ENCODE peak calls at places on chromosomes 6 and 20, in five cellular contexts. One of them, this sample, is unnamed.

GRCh38 chr6:15263780-15264374 is 18.0 kb downstream of the JARID2 start:
- DNase-seq in colonic mucosa: no peak
- DNase-seq in adrenal gland: no peak
- DNase-seq in progenitor cell of endocrine pancreas: no peak
- DNase-seq in CD4-positive, alpha-beta T cell: no peak
- DNase-seq in this sample: no peak

GRCh38 chr20:5843054-5843731 is 93.0 kb downstream of the SHLD1 start:
- DNase-seq in progenitor cell of endocrine pancreas: no peak
- DNase-seq in colonic mucosa: no peak
- DNase-seq in adrenal gland: no peak
- DNase-seq in CD4-positive, alpha-beta T cell: no peak
- DNase-seq in this sample: peak

GRCh38 chr6:93424303-93425064 is 5.1 kb upstream of the EPHA7 start:
- DNase-seq in progenitor cell of endocrine pancreas: no peak
- DNase-seq in colonic mucosa: no peak
- DNase-seq in CD4-positive, alpha-beta T cell: no peak
- DNase-seq in adrenal gland: no peak
- DNase-seq in this sample: no peak

GRCh38 chr6:108027594-108027993 is 46.9 kb downstream of the OSTM1 start:
- DNase-seq in adrenal gland: no peak
- DNase-seq in CD4-positive, alpha-beta T cell: no peak
- DNase-seq in colonic mucosa: peak
- DNase-seq in progenitor cell of endocrine pancreas: no peak
- DNase-seq in this sample: no peak

GRCh38 chr20:59222982-59223610 is 59.5 kb downstream of the ZNF831 start:
- DNase-seq in CD4-positive, alpha-beta T cell: no peak
- DNase-seq in progenitor cell of endocrine pancreas: no peak
- DNase-seq in colonic mucosa: no peak
- DNase-seq in adrenal gland: no peak
- DNase-seq in this sample: no peak

GRCh38 chr6:12865782-12866181 is 149.2 kb downstream of the PHACTR1 start:
- DNase-seq in CD4-positive, alpha-beta T cell: no peak
- DNase-seq in adrenal gland: no peak
- DNase-seq in progenitor cell of endocrine pancreas: no peak
- DNase-seq in colonic mucosa: no peak
- DNase-seq in this sample: no peak

GRCh38 chr6:21348462-21349195 is 244.9 kb upstream of the SOX4 start:
- DNase-seq in colonic mucosa: no peak
- DNase-seq in adrenal gland: no peak
- DNase-seq in progenitor cell of endocrine pancreas: no peak
- DNase-seq in CD4-positive, alpha-beta T cell: no peak
- DNase-seq in this sample: no peak

GRCh38 chr20:44370639-44371218 is 15.2 kb downstream of the HNF4A start:
- DNase-seq in colonic mucosa: peak
- DNase-seq in CD4-positive, alpha-beta T cell: no peak
- DNase-seq in progenitor cell of endocrine pancreas: no peak
- DNase-seq in adrenal gland: no peak
- DNase-seq in this sample: no peak

GRCh38 chr6:131636880-131637792 is at the start of gene ENPP3:
- DNase-seq in progenitor cell of endocrine pancreas: no peak
- DNase-seq in CD4-positive, alpha-beta T cell: no peak
- DNase-seq in adrenal gland: no peak
- DNase-seq in colonic mucosa: no peak
- DNase-seq in this sample: no peak

GRCh38 chr6:42704937-42705374 is 17.4 kb downstream of the PRPH2 start:
- DNase-seq in colonic mucosa: no peak
- DNase-seq in adrenal gland: no peak
- DNase-seq in progenitor cell of endocrine pancreas: no peak
- DNase-seq in CD4-positive, alpha-beta T cell: no peak
- DNase-seq in this sample: no peak

GRCh38 chr20:20210327-20210726 is 157.6 kb upstream of the INSM1 start:
- DNase-seq in colonic mucosa: no peak
- DNase-seq in CD4-positive, alpha-beta T cell: no peak
- DNase-seq in progenitor cell of endocrine pancreas: no peak
- DNase-seq in adrenal gland: no peak
- DNase-seq in this sample: no peak

GRCh38 chr20:600141-600540 is 10.0 kb downstream of the TCF15 start:
- DNase-seq in CD4-positive, alpha-beta T cell: no peak
- DNase-seq in colonic mucosa: no peak
- DNase-seq in progenitor cell of endocrine pancreas: no peak
- DNase-seq in adrenal gland: no peak
- DNase-seq in this sample: no peak

GRCh38 chr6:31171931-31172882 is 1.7 kb upstream of the POU5F1 start:
- DNase-seq in colonic mucosa: no peak
- DNase-seq in progenitor cell of endocrine pancreas: no peak
- DNase-seq in adrenal gland: no peak
- DNase-seq in CD4-positive, alpha-beta T cell: no peak
- DNase-seq in this sample: no peak

GRCh38 chr6:74657033-74657432 is 548.8 kb downstream of the COL12A1 start:
- DNase-seq in adrenal gland: no peak
- DNase-seq in progenitor cell of endocrine pancreas: no peak
- DNase-seq in CD4-positive, alpha-beta T cell: no peak
- DNase-seq in colonic mucosa: no peak
- DNase-seq in this sample: no peak

GRCh38 chr6:32666420-32667300 is at the start of gene HLA-DQB1:
- DNase-seq in progenitor cell of endocrine pancreas: peak
- DNase-seq in CD4-positive, alpha-beta T cell: no peak
- DNase-seq in adrenal gland: peak
- DNase-seq in colonic mucosa: peak
- DNase-seq in this sample: peak

GRCh38 chr6:1641391-1641790 is 31.7 kb downstream of the FOXC1 start:
- DNase-seq in progenitor cell of endocrine pancreas: no peak
- DNase-seq in colonic mucosa: no peak
- DNase-seq in adrenal gland: peak
- DNase-seq in CD4-positive, alpha-beta T cell: no peak
- DNase-seq in this sample: no peak

GRCh38 chr6:16432075-16433032 is 194.0 kb downstream of the GMPR start:
- DNase-seq in adrenal gland: peak
- DNase-seq in colonic mucosa: no peak
- DNase-seq in CD4-positive, alpha-beta T cell: no peak
- DNase-seq in progenitor cell of endocrine pancreas: no peak
- DNase-seq in this sample: no peak

GRCh38 chr6:117976030-117976651 is 69.1 kb downstream of the SLC35F1 start:
- DNase-seq in adrenal gland: peak
- DNase-seq in colonic mucosa: peak
- DNase-seq in CD4-positive, alpha-beta T cell: no peak
- DNase-seq in progenitor cell of endocrine pancreas: no peak
- DNase-seq in this sample: peak

GRCh38 chr6:14765106-14765505 is 480.8 kb upstream of the JARID2 start:
- DNase-seq in progenitor cell of endocrine pancreas: no peak
- DNase-seq in adrenal gland: no peak
- DNase-seq in colonic mucosa: no peak
- DNase-seq in CD4-positive, alpha-beta T cell: no peak
- DNase-seq in this sample: no peak

GRCh38 chr6:73262701-73263569 is at the start of gene KHDC1:
- DNase-seq in colonic mucosa: peak
- DNase-seq in CD4-positive, alpha-beta T cell: peak
- DNase-seq in adrenal gland: peak
- DNase-seq in progenitor cell of endocrine pancreas: peak
- DNase-seq in this sample: peak

GRCh38 chr6:27901801-27902200 is 10.4 kb downstream of the OR2B2 start:
- DNase-seq in progenitor cell of endocrine pancreas: no peak
- DNase-seq in adrenal gland: no peak
- DNase-seq in CD4-positive, alpha-beta T cell: no peak
- DNase-seq in colonic mucosa: no peak
- DNase-seq in this sample: no peak

GRCh38 chr20:58059145-58059544 is 169.3 kb downstream of the ANKRD60 start:
- DNase-seq in progenitor cell of endocrine pancreas: no peak
- DNase-seq in CD4-positive, alpha-beta T cell: no peak
- DNase-seq in adrenal gland: no peak
- DNase-seq in colonic mucosa: peak
- DNase-seq in this sample: no peak

GRCh38 chr6:165621950-165622349 is 41.1 kb downstream of the PDE10A start:
- DNase-seq in CD4-positive, alpha-beta T cell: no peak
- DNase-seq in colonic mucosa: no peak
- DNase-seq in adrenal gland: no peak
- DNase-seq in progenitor cell of endocrine pancreas: no peak
- DNase-seq in this sample: no peak

GRCh38 chr6:27176096-27176495 is 71.4 kb upstream of the PRSS16 start:
- DNase-seq in colonic mucosa: no peak
- DNase-seq in progenitor cell of endocrine pancreas: no peak
- DNase-seq in CD4-positive, alpha-beta T cell: no peak
- DNase-seq in adrenal gland: no peak
- DNase-seq in this sample: no peak

GRCh38 chr6:96907498-96907897 is 9.8 kb upstream of the NDUFAF4 start:
- DNase-seq in CD4-positive, alpha-beta T cell: no peak
- DNase-seq in progenitor cell of endocrine pancreas: no peak
- DNase-seq in colonic mucosa: no peak
- DNase-seq in adrenal gland: no peak
- DNase-seq in this sample: no peak

GRCh38 chr6:106749611-106750010 is 120.2 kb downstream of the QRSL1 start:
- DNase-seq in adrenal gland: no peak
- DNase-seq in colonic mucosa: no peak
- DNase-seq in CD4-positive, alpha-beta T cell: no peak
- DNase-seq in progenitor cell of endocrine pancreas: no peak
- DNase-seq in this sample: no peak

GRCh38 chr6:117145940-117146339 is 119.4 kb upstream of the VGLL2 start:
- DNase-seq in adrenal gland: no peak
- DNase-seq in progenitor cell of endocrine pancreas: no peak
- DNase-seq in CD4-positive, alpha-beta T cell: no peak
- DNase-seq in colonic mucosa: no peak
- DNase-seq in this sample: no peak

GRCh38 chr20:19506021-19506420 is 252.0 kb upstream of the RIN2 start:
- DNase-seq in colonic mucosa: no peak
- DNase-seq in progenitor cell of endocrine pancreas: no peak
- DNase-seq in adrenal gland: no peak
- DNase-seq in CD4-positive, alpha-beta T cell: no peak
- DNase-seq in this sample: no peak

GRCh38 chr20:46757754-46758678 is 48.6 kb downstream of the SLC2A10 start:
- DNase-seq in progenitor cell of endocrine pancreas: peak
- DNase-seq in colonic mucosa: peak
- DNase-seq in adrenal gland: peak
- DNase-seq in CD4-positive, alpha-beta T cell: peak
- DNase-seq in this sample: peak

GRCh38 chr6:128657181-128657580 is 136.8 kb upstream of the PTPRK start:
- DNase-seq in adrenal gland: no peak
- DNase-seq in colonic mucosa: no peak
- DNase-seq in progenitor cell of endocrine pancreas: no peak
- DNase-seq in CD4-positive, alpha-beta T cell: no peak
- DNase-seq in this sample: peak

GRCh38 chr20:59948212-59948611 is 8.0 kb downstream of the FAM217B start:
- DNase-seq in CD4-positive, alpha-beta T cell: no peak
- DNase-seq in colonic mucosa: no peak
- DNase-seq in progenitor cell of endocrine pancreas: no peak
- DNase-seq in adrenal gland: no peak
- DNase-seq in this sample: no peak

GRCh38 chr6:154821638-154822037 is 88.4 kb downstream of the SCAF8 start:
- DNase-seq in colonic mucosa: no peak
- DNase-seq in CD4-positive, alpha-beta T cell: no peak
- DNase-seq in progenitor cell of endocrine pancreas: no peak
- DNase-seq in adrenal gland: no peak
- DNase-seq in this sample: no peak

GRCh38 chr6:32318501-32318900 is 53.2 kb downstream of the TSBP1 start:
- DNase-seq in adrenal gland: no peak
- DNase-seq in progenitor cell of endocrine pancreas: no peak
- DNase-seq in CD4-positive, alpha-beta T cell: no peak
- DNase-seq in colonic mucosa: no peak
- DNase-seq in this sample: no peak

GRCh38 chr6:26172496-26172958 is 85.3 kb downstream of the HFE start:
- DNase-seq in progenitor cell of endocrine pancreas: no peak
- DNase-seq in colonic mucosa: peak
- DNase-seq in adrenal gland: peak
- DNase-seq in CD4-positive, alpha-beta T cell: no peak
- DNase-seq in this sample: no peak

GRCh38 chr6:52649521-52649920 is 21.4 kb upstream of the TMEM14A start:
- DNase-seq in adrenal gland: no peak
- DNase-seq in colonic mucosa: no peak
- DNase-seq in CD4-positive, alpha-beta T cell: no peak
- DNase-seq in progenitor cell of endocrine pancreas: no peak
- DNase-seq in this sample: no peak

GRCh38 chr20:41340327-41341055 is at the start of gene LPIN3:
- DNase-seq in progenitor cell of endocrine pancreas: peak
- DNase-seq in adrenal gland: peak
- DNase-seq in colonic mucosa: peak
- DNase-seq in CD4-positive, alpha-beta T cell: peak
- DNase-seq in this sample: peak
- TF ChIP-seq CTCF in progenitor cell of endocrine pancreas: no peak
- TF ChIP-seq CTCF in adrenal gland: no peak
- TF ChIP-seq CTCF in colonic mucosa: no peak
- TF ChIP-seq CTCF in CD4-positive, alpha-beta T cell: peak
- TF ChIP-seq CTCF in this sample: no peak

GRCh38 chr20:21682576-21682975 is 22.9 kb upstream of the PAX1 start:
- DNase-seq in colonic mucosa: no peak
- DNase-seq in adrenal gland: no peak
- DNase-seq in progenitor cell of endocrine pancreas: no peak
- DNase-seq in CD4-positive, alpha-beta T cell: no peak
- DNase-seq in this sample: no peak

GRCh38 chr20:21681932-21682318 is 23.5 kb upstream of the PAX1 start:
- DNase-seq in progenitor cell of endocrine pancreas: no peak
- DNase-seq in CD4-positive, alpha-beta T cell: no peak
- DNase-seq in adrenal gland: no peak
- DNase-seq in colonic mucosa: no peak
- DNase-seq in this sample: no peak

GRCh38 chr20:21681219-21681931 is 24.1 kb upstream of the PAX1 start:
- DNase-seq in colonic mucosa: no peak
- DNase-seq in progenitor cell of endocrine pancreas: no peak
- DNase-seq in CD4-positive, alpha-beta T cell: no peak
- DNase-seq in adrenal gland: no peak
- DNase-seq in this sample: no peak

GRCh38 chr20:21684671-21685070 is 20.8 kb upstream of the PAX1 start:
- DNase-seq in colonic mucosa: no peak
- DNase-seq in progenitor cell of endocrine pancreas: no peak
- DNase-seq in CD4-positive, alpha-beta T cell: no peak
- DNase-seq in adrenal gland: no peak
- DNase-seq in this sample: no peak
- TF ChIP-seq CTCF in colonic mucosa: no peak
- TF ChIP-seq CTCF in progenitor cell of endocrine pancreas: no peak
- TF ChIP-seq CTCF in CD4-positive, alpha-beta T cell: no peak
- TF ChIP-seq CTCF in adrenal gland: no peak
- TF ChIP-seq CTCF in this sample: no peak

GRCh38 chr20:10555865-10556308 is 117.9 kb downstream of the JAG1 start:
- DNase-seq in adrenal gland: no peak
- DNase-seq in CD4-positive, alpha-beta T cell: no peak
- DNase-seq in colonic mucosa: no peak
- DNase-seq in progenitor cell of endocrine pancreas: no peak
- DNase-seq in this sample: no peak

GRCh38 chr20:10554285-10554684 is 119.2 kb downstream of the SLX4IP start:
- DNase-seq in colonic mucosa: no peak
- DNase-seq in progenitor cell of endocrine pancreas: no peak
- DNase-seq in CD4-positive, alpha-beta T cell: no peak
- DNase-seq in adrenal gland: no peak
- DNase-seq in this sample: no peak

GRCh38 chr20:10551732-10552724 is 116.9 kb downstream of the SLX4IP start:
- DNase-seq in CD4-positive, alpha-beta T cell: no peak
- DNase-seq in progenitor cell of endocrine pancreas: no peak
- DNase-seq in colonic mucosa: no peak
- DNase-seq in adrenal gland: no peak
- DNase-seq in this sample: peak

GRCh38 chr20:10555393-10555792 is 118.4 kb downstream of the JAG1 start:
- DNase-seq in progenitor cell of endocrine pancreas: no peak
- DNase-seq in CD4-positive, alpha-beta T cell: no peak
- DNase-seq in adrenal gland: no peak
- DNase-seq in colonic mucosa: no peak
- DNase-seq in this sample: no peak

GRCh38 chr20:10553326-10553984 is 118.3 kb downstream of the SLX4IP start:
- DNase-seq in colonic mucosa: peak
- DNase-seq in adrenal gland: peak
- DNase-seq in CD4-positive, alpha-beta T cell: peak
- DNase-seq in progenitor cell of endocrine pancreas: peak
- DNase-seq in this sample: peak
- TF ChIP-seq CTCF in colonic mucosa: peak
- TF ChIP-seq CTCF in adrenal gland: peak
- TF ChIP-seq CTCF in CD4-positive, alpha-beta T cell: peak
- TF ChIP-seq CTCF in progenitor cell of endocrine pancreas: peak
- TF ChIP-seq CTCF in this sample: peak

GRCh38 chr20:34549291-34549928 is 9.1 kb upstream of the MAP1LC3A start:
- DNase-seq in progenitor cell of endocrine pancreas: no peak
- DNase-seq in CD4-positive, alpha-beta T cell: no peak
- DNase-seq in adrenal gland: no peak
- DNase-seq in colonic mucosa: peak
- DNase-seq in this sample: no peak
- TF ChIP-seq CTCF in progenitor cell of endocrine pancreas: no peak
- TF ChIP-seq CTCF in CD4-positive, alpha-beta T cell: no peak
- TF ChIP-seq CTCF in adrenal gland: no peak
- TF ChIP-seq CTCF in colonic mucosa: no peak
- TF ChIP-seq CTCF in this sample: no peak